ENCODE peak calls at places on chromosome 11, in eight cellular contexts. One of them, this sample, is unnamed.

GRCh38 chr11:2783536-2784082 is 83.8 kb upstream of the KCNQ1OT1 start:
- DNase-seq in stromal cell of bone marrow: no peak
- DNase-seq in astrocyte of the spinal cord: no peak
- DNase-seq in fibroblast of the conjunctiva: no peak
- DNase-seq in kidney tubule cell: no peak
- DNase-seq in pancreas: no peak
- DNase-seq in activated T-cell treated with anti-CD3 and anti-CD28 coated beads, Interleukin-2, amount 50 U/mL, for 72 hours: no peak
- DNase-seq in activated CD4-positive, alpha-beta T cell treated with anti-CD3 and anti-CD28 coated beads for 36 hours: no peak
- DNase-seq in this sample: no peak

GRCh38 chr11:86116386-86116726 is 47.5 kb upstream of the PICALM start:
- DNase-seq in stromal cell of bone marrow: peak; percentile 28
- DNase-seq in astrocyte of the spinal cord: peak; percentile 89
- DNase-seq in fibroblast of the conjunctiva: no peak
- DNase-seq in kidney tubule cell: peak; percentile 99
- DNase-seq in pancreas: peak; percentile 22
- DNase-seq in activated T-cell treated with anti-CD3 and anti-CD28 coated beads, Interleukin-2, amount 50 U/mL, for 72 hours: peak; percentile 44
- DNase-seq in activated CD4-positive, alpha-beta T cell treated with anti-CD3 and anti-CD28 coated beads for 36 hours: peak; percentile 52
- DNase-seq in this sample: no peak

GRCh38 chr11:66649903-66650302 is 11.4 kb downstream of the RBM4 start:
- DNase-seq in stromal cell of bone marrow: no peak
- DNase-seq in astrocyte of the spinal cord: no peak
- DNase-seq in fibroblast of the conjunctiva: no peak
- DNase-seq in kidney tubule cell: no peak
- DNase-seq in pancreas: no peak
- DNase-seq in activated T-cell treated with anti-CD3 and anti-CD28 coated beads, Interleukin-2, amount 50 U/mL, for 72 hours: no peak
- DNase-seq in activated CD4-positive, alpha-beta T cell treated with anti-CD3 and anti-CD28 coated beads for 36 hours: no peak
- DNase-seq in this sample: no peak

GRCh38 chr11:18064450-18065048 is 18.5 kb upstream of the TPH1 start:
- DNase-seq in stromal cell of bone marrow: no peak
- DNase-seq in astrocyte of the spinal cord: no peak
- DNase-seq in fibroblast of the conjunctiva: no peak
- DNase-seq in kidney tubule cell: no peak
- DNase-seq in pancreas: no peak
- DNase-seq in activated T-cell treated with anti-CD3 and anti-CD28 coated beads, Interleukin-2, amount 50 U/mL, for 72 hours: no peak
- DNase-seq in activated CD4-positive, alpha-beta T cell treated with anti-CD3 and anti-CD28 coated beads for 36 hours: no peak
- DNase-seq in this sample: no peak

GRCh38 chr11:112355726-112356125 is 95.1 kb upstream of the PLET1 start:
- DNase-seq in stromal cell of bone marrow: no peak
- DNase-seq in astrocyte of the spinal cord: no peak
- DNase-seq in fibroblast of the conjunctiva: no peak
- DNase-seq in kidney tubule cell: no peak
- DNase-seq in pancreas: no peak
- DNase-seq in activated T-cell treated with anti-CD3 and anti-CD28 coated beads, Interleukin-2, amount 50 U/mL, for 72 hours: no peak
- DNase-seq in activated CD4-positive, alpha-beta T cell treated with anti-CD3 and anti-CD28 coated beads for 36 hours: peak; percentile 33
- DNase-seq in this sample: peak; percentile 27

GRCh38 chr11:132977746-132978145 is 554.6 kb downstream of the OPCML start:
- DNase-seq in stromal cell of bone marrow: no peak
- DNase-seq in astrocyte of the spinal cord: no peak
- DNase-seq in fibroblast of the conjunctiva: no peak
- DNase-seq in kidney tubule cell: no peak
- DNase-seq in pancreas: no peak
- DNase-seq in activated T-cell treated with anti-CD3 and anti-CD28 coated beads, Interleukin-2, amount 50 U/mL, for 72 hours: no peak
- DNase-seq in activated CD4-positive, alpha-beta T cell treated with anti-CD3 and anti-CD28 coated beads for 36 hours: no peak
- DNase-seq in this sample: no peak

GRCh38 chr11:100716848-100717247 is 29.8 kb downstream of the ARHGAP42 start:
- DNase-seq in stromal cell of bone marrow: no peak
- DNase-seq in astrocyte of the spinal cord: no peak
- DNase-seq in fibroblast of the conjunctiva: no peak
- DNase-seq in kidney tubule cell: no peak
- DNase-seq in pancreas: no peak
- DNase-seq in activated T-cell treated with anti-CD3 and anti-CD28 coated beads, Interleukin-2, amount 50 U/mL, for 72 hours: no peak
- DNase-seq in activated CD4-positive, alpha-beta T cell treated with anti-CD3 and anti-CD28 coated beads for 36 hours: no peak
- DNase-seq in this sample: no peak

GRCh38 chr11:9206496-9206895 is 58.7 kb downstream of the DENND5A start:
- DNase-seq in stromal cell of bone marrow: no peak
- DNase-seq in astrocyte of the spinal cord: peak; percentile 65
- DNase-seq in fibroblast of the conjunctiva: no peak
- DNase-seq in kidney tubule cell: peak; percentile 19
- DNase-seq in pancreas: no peak
- DNase-seq in activated T-cell treated with anti-CD3 and anti-CD28 coated beads, Interleukin-2, amount 50 U/mL, for 72 hours: no peak
- DNase-seq in activated CD4-positive, alpha-beta T cell treated with anti-CD3 and anti-CD28 coated beads for 36 hours: no peak
- DNase-seq in this sample: no peak

GRCh38 chr11:117885777-117886176 is 9.3 kb upstream of the FXYD6 start:
- DNase-seq in stromal cell of bone marrow: no peak
- DNase-seq in astrocyte of the spinal cord: peak; percentile 11
- DNase-seq in fibroblast of the conjunctiva: no peak
- DNase-seq in kidney tubule cell: no peak
- DNase-seq in pancreas: peak; percentile 28
- DNase-seq in activated T-cell treated with anti-CD3 and anti-CD28 coated beads, Interleukin-2, amount 50 U/mL, for 72 hours: no peak
- DNase-seq in activated CD4-positive, alpha-beta T cell treated with anti-CD3 and anti-CD28 coated beads for 36 hours: no peak
- DNase-seq in this sample: no peak

GRCh38 chr11:22163394-22163797 is 29.5 kb upstream of the ANO5 start:
- DNase-seq in stromal cell of bone marrow: no peak
- DNase-seq in astrocyte of the spinal cord: no peak
- DNase-seq in fibroblast of the conjunctiva: no peak
- DNase-seq in kidney tubule cell: no peak
- DNase-seq in pancreas: no peak
- DNase-seq in activated T-cell treated with anti-CD3 and anti-CD28 coated beads, Interleukin-2, amount 50 U/mL, for 72 hours: no peak
- DNase-seq in activated CD4-positive, alpha-beta T cell treated with anti-CD3 and anti-CD28 coated beads for 36 hours: no peak
- DNase-seq in this sample: no peak

GRCh38 chr11:1760351-1761109 is 3.2 kb downstream of the CTSD start:
- DNase-seq in stromal cell of bone marrow: peak; percentile 79
- DNase-seq in astrocyte of the spinal cord: no peak
- DNase-seq in fibroblast of the conjunctiva: no peak
- DNase-seq in kidney tubule cell: peak; percentile 95
- DNase-seq in pancreas: peak; percentile 67
- DNase-seq in activated T-cell treated with anti-CD3 and anti-CD28 coated beads, Interleukin-2, amount 50 U/mL, for 72 hours: no peak
- DNase-seq in activated CD4-positive, alpha-beta T cell treated with anti-CD3 and anti-CD28 coated beads for 36 hours: no peak
- DNase-seq in this sample: no peak

GRCh38 chr11:123707606-123708205 is 33.8 kb downstream of the ZNF202 start:
- DNase-seq in stromal cell of bone marrow: peak; percentile 48
- DNase-seq in astrocyte of the spinal cord: peak; percentile 63
- DNase-seq in fibroblast of the conjunctiva: peak; percentile 34
- DNase-seq in kidney tubule cell: peak; percentile 58
- DNase-seq in pancreas: peak; percentile 28
- DNase-seq in activated T-cell treated with anti-CD3 and anti-CD28 coated beads, Interleukin-2, amount 50 U/mL, for 72 hours: peak; percentile 63
- DNase-seq in activated CD4-positive, alpha-beta T cell treated with anti-CD3 and anti-CD28 coated beads for 36 hours: peak; percentile 81
- DNase-seq in this sample: peak; percentile 73

GRCh38 chr11:95341246-95341645 is 110.2 kb upstream of the SESN3 start:
- DNase-seq in stromal cell of bone marrow: no peak
- DNase-seq in astrocyte of the spinal cord: no peak
- DNase-seq in fibroblast of the conjunctiva: no peak
- DNase-seq in kidney tubule cell: no peak
- DNase-seq in pancreas: no peak
- DNase-seq in activated T-cell treated with anti-CD3 and anti-CD28 coated beads, Interleukin-2, amount 50 U/mL, for 72 hours: no peak
- DNase-seq in activated CD4-positive, alpha-beta T cell treated with anti-CD3 and anti-CD28 coated beads for 36 hours: no peak
- DNase-seq in this sample: no peak

GRCh38 chr11:10311802-10312201 is 6.9 kb downstream of the ADM start:
- DNase-seq in stromal cell of bone marrow: no peak
- DNase-seq in astrocyte of the spinal cord: no peak
- DNase-seq in fibroblast of the conjunctiva: no peak
- DNase-seq in kidney tubule cell: no peak
- DNase-seq in pancreas: no peak
- DNase-seq in activated T-cell treated with anti-CD3 and anti-CD28 coated beads, Interleukin-2, amount 50 U/mL, for 72 hours: no peak
- DNase-seq in activated CD4-positive, alpha-beta T cell treated with anti-CD3 and anti-CD28 coated beads for 36 hours: no peak
- DNase-seq in this sample: no peak

This sample was measured in endothelial cell.